ENCODE peak calls at places on chromosome 21, in ten cellular contexts. U is activated CD8-positive, alpha-beta T cell treated with anti-CD3 and anti-CD28 coated beads, Interleukin-2, amount 10 ng/mL, durations not matched to agents 7 days and 5 days; A is mucosa of gallbladder; N is globus pallidus; D is Right ventricle myocardium inferior; Q is stimulated activated naive CD8-positive, alpha-beta T cell treated with anti-CD3 and anti-CD28 coated beads, Interleukin-15, Interleukin-2, amounts not matched to agents 100 U/mL and 50 U/mL, for 24 hours; F is COLO829; C is stimulated activated CD8-positive, alpha-beta memory T cell treated with anti-CD3 and anti-CD28 coated beads, Interleukin-4, amount 100 ng/mL, for 24 hours; R is lower lobe of right lung; G is Right ventricle myocardium superior. X is an unnamed sample.

GRCh38 chr21:31880816-31881215 is 8.0 kb downstream of the HUNK start:
- DNase-seq in U (no peak), A (no peak), N (no peak), D (no peak), Q (no peak), F (no peak), C (no peak), R (no peak), G (no peak), X (no peak)

GRCh38 chr21:26405735-26406361 is 167.2 kb downstream of the CYYR1 start:
- DNase-seq in U (no peak), A (no peak), N (peak; percentile 13), D (no peak), Q (no peak), F (peak; percentile 18), C (no peak), R (no peak), G (no peak), X (peak; percentile 84)

GRCh38 chr21:45135122-45135521 is 60.7 kb downstream of the ADARB1 start:
- DNase-seq in U (no peak), A (no peak), N (no peak), D (no peak), Q (no peak), F (no peak), C (no peak), R (no peak), G (no peak), X (no peak)

GRCh38 chr21:26041441-26042180 is 129.0 kb downstream of the APP start:
- DNase-seq in U (no peak), A (no peak), N (no peak), D (no peak), Q (no peak), F (no peak), C (no peak), R (no peak), G (no peak), X (peak; percentile 60)

GRCh38 chr21:42746593-42747266 is 93.3 kb downstream of the PDE9A start:
- DNase-seq in U (peak; percentile 54), A (no peak), N (no peak), D (peak; percentile 81), Q (peak; percentile 46), F (no peak), C (no peak), R (peak; percentile 85), G (peak; percentile 78), X (no peak)

GRCh38 chr21:18620421-18620820 is 216.8 kb upstream of the TMPRSS15 start:
- DNase-seq in U (no peak), A (no peak), N (no peak), D (no peak), Q (no peak), F (no peak), C (no peak), R (no peak), G (no peak), X (no peak)

GRCh38 chr21:41766051-41766882 is 585 bp downstream of the RIPK4 start:
- DNase-seq in U (no peak), A (no peak), N (no peak), D (no peak), Q (no peak), F (no peak), C (no peak), R (no peak), G (no peak), X (no peak)

GRCh38 chr21:39048064-39048463 is 135.2 kb downstream of the PSMG1 start:
- DNase-seq in U (no peak), A (no peak), N (no peak), D (no peak), Q (no peak), F (no peak), C (no peak), R (peak; percentile 52), G (no peak), X (no peak)

GRCh38 chr21:44043613-44044012 is 31.5 kb downstream of the TRAPPC10 start:
- DNase-seq in U (no peak), A (no peak), N (no peak), D (no peak), Q (no peak), F (no peak), C (no peak), R (no peak), G (no peak), X (no peak)

GRCh38 chr21:38861006-38861405 is 55.3 kb downstream of the ETS2 start:
- DNase-seq in U (no peak), A (no peak), N (no peak), D (no peak), Q (no peak), F (no peak), C (no peak), R (no peak), G (peak; percentile 69), X (no peak)

GRCh38 chr21:42614811-42615342 is 38.5 kb upstream of the PDE9A start:
- DNase-seq in U (peak; percentile 74), A (peak; percentile 52), N (no peak), D (no peak), Q (peak; percentile 60), F (no peak), C (peak; percentile 17), R (peak; percentile 67), G (no peak), X (no peak)

GRCh38 chr21:38507374-38507942 is 9.2 kb upstream of the ERG start:
- DNase-seq in U (no peak), A (no peak), N (no peak), D (no peak), Q (no peak), F (no peak), C (no peak), R (no peak), G (no peak), X (no peak)

GRCh38 chr21:14092834-14093560 is 117.8 kb downstream of the LIPI start:
- DNase-seq in U (no peak), A (no peak), N (no peak), D (no peak), Q (no peak), F (no peak), C (no peak), R (no peak), G (no peak), X (no peak)

GRCh38 chr21:38669186-38669585 is 136.5 kb upstream of the ETS2 start:
- DNase-seq in U (no peak), A (peak; percentile 21), N (no peak), D (no peak), Q (no peak), F (no peak), C (no peak), R (no peak), G (no peak), X (peak; percentile 42)

GRCh38 chr21:41752231-41752681 is 14.6 kb downstream of the RIPK4 start:
- DNase-seq in U (no peak), A (no peak), N (no peak), D (peak; percentile 50), Q (no peak), F (peak; percentile 57), C (no peak), R (no peak), G (no peak), X (peak; percentile 83)

GRCh38 chr21:33546076-33546475 is 3.2 kb downstream of the SON start:
- DNase-seq in U (no peak), A (no peak), N (peak; percentile 14), D (no peak), Q (no peak), F (no peak), C (no peak), R (no peak), G (no peak), X (no peak)

X was measured in AG10803.